ENCODE peak calls at places on chromosome 9, in ten cellular contexts. R is NCI-H526; I is AG08396; O is activated T-cell treated with anti-CD3 and anti-CD28 coated beads, Interleukin-2, amount 50 U/mL, for 72 hours; U is HCT116; V is AG20443; C is activated effector memory CD4-positive, alpha-beta T cell treated with anti-CD3 and anti-CD28 coated beads, Interleukin-2, amount 50 U/mL, for 16 hours; W is Calu3; Y is KG1; E is OCI-LY7. J is an unnamed sample.

GRCh38 chr9:27362447-27363210 is 65.7 kb upstream of the EQTN start:
- DNase-seq in R (no peak), I (no peak), O (no peak), U (no peak), V (no peak), C (no peak), W (no peak), Y (no peak), E (no peak), J (no peak)

GRCh38 chr9:137969008-137969407 is 91.4 kb downstream of the CACNA1B start:
- DNase-seq in R (no peak), I (no peak), O (no peak), U (no peak), V (no peak), C (peak; percentile 13), W (no peak), Y (no peak), E (no peak), J (no peak)

GRCh38 chr9:88521308-88521707 is 13.7 kb upstream of the NXNL2 start:
- DNase-seq in R (no peak), I (no peak), O (no peak), U (no peak), V (no peak), C (no peak), W (no peak), Y (no peak), E (no peak), J (no peak)

GRCh38 chr9:114484215-114484853 is 20.9 kb downstream of the WHRN start:
- DNase-seq in R (no peak), I (no peak), O (peak; percentile 25), U (no peak), V (no peak), C (no peak), W (no peak), Y (no peak), E (no peak), J (no peak)

GRCh38 chr9:74666625-74667316 is 169.6 kb downstream of the RORB start:
- DNase-seq in R (no peak), I (peak; percentile 17), O (no peak), U (no peak), V (no peak), C (no peak), W (no peak), Y (no peak), E (no peak), J (no peak)

GRCh38 chr9:127158995-127159801 is 36.8 kb upstream of the ANGPTL2 start:
- DNase-seq in R (no peak), I (peak; percentile 82), O (no peak), U (peak; percentile 35), V (peak; percentile 87), C (no peak), W (peak; percentile 31), Y (no peak), E (peak; percentile 36), J (peak; percentile 88)

GRCh38 chr9:99606955-99607354 is 214.7 kb upstream of the NR4A3 start:
- DNase-seq in R (peak; percentile 0), I (no peak), O (no peak), U (no peak), V (no peak), C (no peak), W (no peak), Y (no peak), E (no peak), J (no peak)

GRCh38 chr9:10265102-10265708 is 347.6 kb downstream of the PTPRD start:
- DNase-seq in R (no peak), I (no peak), O (no peak), U (no peak), V (no peak), C (no peak), W (no peak), Y (no peak), E (no peak), J (no peak)

GRCh38 chr9:16001856-16002255 is 449.0 kb downstream of the CCDC171 start:
- DNase-seq in R (no peak), I (no peak), O (no peak), U (no peak), V (no peak), C (no peak), W (no peak), Y (no peak), E (no peak), J (no peak)

GRCh38 chr9:14749738-14750137 is 27.2 kb upstream of the CER1 start:
- DNase-seq in R (no peak), I (no peak), O (no peak), U (no peak), V (no peak), C (no peak), W (no peak), Y (no peak), E (no peak), J (no peak)

GRCh38 chr9:19698960-19699359 is 89.9 kb downstream of the SLC24A2 start:
- DNase-seq in R (no peak), I (no peak), O (no peak), U (no peak), V (no peak), C (no peak), W (no peak), Y (no peak), E (no peak), J (no peak)

GRCh38 chr9:7347556-7347955 is 452.0 kb downstream of the DMAC1 start:
- DNase-seq in R (no peak), I (no peak), O (no peak), U (no peak), V (no peak), C (no peak), W (no peak), Y (no peak), E (no peak), J (no peak)

GRCh38 chr9:95406114-95406513 is 88.6 kb upstream of the FANCC start:
- DNase-seq in R (no peak), I (no peak), O (no peak), U (no peak), V (peak; percentile 37), C (no peak), W (no peak), Y (no peak), E (no peak), J (no peak)

GRCh38 chr9:25461416-25461815 is 216.8 kb downstream of the TUSC1 start:
- DNase-seq in R (no peak), I (no peak), O (no peak), U (no peak), V (no peak), C (no peak), W (no peak), Y (no peak), E (no peak), J (no peak)

GRCh38 chr9:128494108-128494742 is 10.3 kb upstream of the GLE1 start:
- DNase-seq in R (no peak), I (no peak), O (no peak), U (no peak), V (no peak), C (peak; percentile 53), W (no peak), Y (peak; percentile 83), E (no peak), J (no peak)

GRCh38 chr9:120874861-120875565 is 2.0 kb downstream of the PHF19 start:
- DNase-seq in R (no peak), I (no peak), O (no peak), U (no peak), V (no peak), C (no peak), W (no peak), Y (no peak), E (no peak), J (no peak)

GRCh38 chr9:38211002-38211401 is 142.0 kb upstream of the SHB start:
- DNase-seq in R (no peak), I (no peak), O (no peak), U (no peak), V (no peak), C (no peak), W (no peak), Y (no peak), E (no peak), J (no peak)

GRCh38 chr9:101858026-101858425 is 119.6 kb upstream of the GRIN3A start:
- DNase-seq in R (no peak), I (no peak), O (no peak), U (no peak), V (no peak), C (no peak), W (no peak), Y (no peak), E (no peak), J (no peak)

GRCh38 chr9:92722386-92723298 is 42.0 kb downstream of the BICD2 start:
- DNase-seq in R (peak; percentile 34), I (no peak), O (no peak), U (no peak), V (no peak), C (peak; percentile 49), W (no peak), Y (no peak), E (peak; percentile 81), J (no peak)

GRCh38 chr9:126150411-126151030 is 176.1 kb upstream of the MVB12B start:
- DNase-seq in R (peak; percentile 15), I (no peak), O (no peak), U (no peak), V (peak; percentile 7), C (peak; percentile 27), W (no peak), Y (no peak), E (no peak), J (no peak)

GRCh38 chr9:134983506-134984371 is 66.0 kb upstream of the FCN1 start:
- DNase-seq in R (no peak), I (no peak), O (no peak), U (no peak), V (no peak), C (peak; percentile 21), W (no peak), Y (no peak), E (no peak), J (no peak)

GRCh38 chr9:121622842-121623203 is 28.6 kb upstream of the DAB2IP start:
- DNase-seq in R (no peak), I (no peak), O (no peak), U (no peak), V (no peak), C (no peak), W (no peak), Y (no peak), E (no peak), J (no peak)

GRCh38 chr9:95070549-95071021 is 246.9 kb downstream of the FANCC start:
- DNase-seq in R (no peak), I (no peak), O (no peak), U (no peak), V (no peak), C (no peak), W (no peak), Y (no peak), E (no peak), J (no peak)

GRCh38 chr9:14907360-14907685 is 2.9 kb downstream of the FREM1 start:
- DNase-seq in R (no peak), I (no peak), O (no peak), U (no peak), V (no peak), C (no peak), W (no peak), Y (no peak), E (no peak), J (no peak)

GRCh38 chr9:76766126-76766525 is 1.9 kb downstream of the PCA3 start:
- DNase-seq in R (no peak), I (no peak), O (no peak), U (no peak), V (no peak), C (no peak), W (no peak), Y (no peak), E (no peak), J (no peak)

GRCh38 chr9:83330207-83331196 is 207.7 kb downstream of the FRMD3 start:
- DNase-seq in R (no peak), I (no peak), O (peak; percentile 2), U (no peak), V (no peak), C (no peak), W (no peak), Y (no peak), E (peak; percentile 13), J (no peak)

GRCh38 chr9:34334337-34334824 is 5.0 kb downstream of the NUDT2 start:
- DNase-seq in R (peak; percentile 90), I (no peak), O (no peak), U (no peak), V (no peak), C (no peak), W (no peak), Y (no peak), E (no peak), J (no peak)

GRCh38 chr9:61666849-61667371 is 477.1 kb downstream of the SPATA31A7 start:
- DNase-seq in R (no peak), I (no peak), O (no peak), U (no peak), V (no peak), C (no peak), W (no peak), Y (no peak), E (no peak), J (no peak)

J was measured in gastrocnemius medialis.